ENCODE peak calls at places on chromosomes 6 and 20, in four cellular contexts. J, F, S and G are unnamed samples.

GRCh38 chr6:1079525-1079924 is 232.4 kb upstream of the FOXQ1 start:
- DNase-seq in J (peak), F (no peak), S (no peak), G (no peak)

GRCh38 chr6:118134257-118134656 is 227.2 kb downstream of the SLC35F1 start:
- DNase-seq in J (peak), F (no peak), S (no peak), G (no peak)

GRCh38 chr6:27893836-27894807 is 18.1 kb downstream of the OR2B2 start:
- DNase-seq in J (peak), F (peak), S (peak), G (peak)

GRCh38 chr6:159590794-159591193 is 102.2 kb downstream of the SOD2 start:
- DNase-seq in J (no peak), F (no peak), S (no peak), G (no peak)

GRCh38 chr20:58835231-58835630 is 15.5 kb downstream of the GNAS-AS1 start:
- DNase-seq in J (no peak), F (no peak), S (no peak), G (no peak)

GRCh38 chr6:134741193-134741521 is 208.7 kb downstream of the ALDH8A1 start:
- DNase-seq in J (no peak), F (no peak), S (no peak), G (no peak)

GRCh38 chr6:129667621-129668020 is 42.4 kb downstream of the ARHGAP18 start:
- DNase-seq in J (peak), F (no peak), S (no peak), G (no peak)

GRCh38 chr6:112036088-112036637 is 17.7 kb upstream of the CCN6 start:
- DNase-seq in J (no peak), F (no peak), S (no peak), G (no peak)

GRCh38 chr20:22342410-22342809 is 242.0 kb downstream of the FOXA2 start:
- DNase-seq in J (no peak), F (no peak), S (no peak), G (no peak)

GRCh38 chr6:15524736-15525401 is 138.0 kb downstream of the DTNBP1 start:
- DNase-seq in J (no peak), F (no peak), S (no peak), G (no peak)

GRCh38 chr6:117629119-117629518 is 26.8 kb upstream of the GOPC start:
- DNase-seq in J (no peak), F (no peak), S (no peak), G (no peak)

GRCh38 chr6:55617272-55617671 is 38.3 kb upstream of the HMGCLL1 start:
- DNase-seq in J (peak), F (no peak), S (no peak), G (peak)

GRCh38 chr6:84568971-84569370 is 195.4 kb downstream of the TBX18 start:
- DNase-seq in J (peak), F (no peak), S (no peak), G (no peak)

GRCh38 chr6:33192105-33192646 is at the start of gene COL11A2:
- DNase-seq in J (no peak), F (no peak), S (no peak), G (no peak)

GRCh38 chr6:23522751-23523527 is 603.1 kb upstream of the NRSN1 start:
- DNase-seq in J (no peak), F (no peak), S (no peak), G (no peak)
- H3K4me3 ChIP-seq in J (no peak), F (no peak), S (no peak), G (no peak)

DNA sequence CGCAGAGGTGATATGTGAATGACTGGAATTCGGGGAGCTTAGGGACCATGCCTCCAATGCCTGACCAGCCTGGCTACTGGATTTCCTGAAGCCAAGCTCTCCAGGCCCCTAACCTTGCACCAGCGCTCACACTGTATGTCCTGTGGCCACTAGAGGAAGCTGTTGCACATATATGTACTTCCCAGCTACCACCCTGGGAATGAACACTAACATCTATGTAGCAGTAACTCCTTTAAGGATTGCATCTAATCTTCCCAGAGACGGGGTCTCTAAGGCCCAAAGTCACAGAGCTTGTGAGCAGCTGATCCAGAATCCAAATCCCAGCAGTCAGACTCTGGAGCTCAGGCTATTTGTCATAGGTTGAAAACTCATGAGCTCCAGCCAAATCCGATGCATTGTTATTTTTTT is 20.4 kb upstream of the BPIFB1 start:
- DNase-seq in J (peak), F (no peak), S (peak), G (peak)
- TF ChIP-seq CTCF in J (peak), F (peak), S (peak), G (peak)

GRCh38 chr20:15031546-15032351 is 694.3 kb upstream of the FLRT3 start:
- DNase-seq in J (no peak), F (no peak), S (no peak), G (no peak)
- H3K4me3 ChIP-seq in J (no peak), F (no peak), S (no peak), G (no peak)

GRCh38 chr20:8305449-8305978 is 173.4 kb downstream of the PLCB1 start:
- DNase-seq in J (peak), F (peak), S (peak), G (peak)
- TF ChIP-seq CTCF in J (peak), F (peak), S (peak), G (peak)

GRCh38 chr20:37346232-37346525 is 239 bp downstream of the SRC start:
- DNase-seq in J (no peak), F (no peak), S (no peak), G (no peak)
- H3K4me3 ChIP-seq in J (peak), F (peak), S (peak), G (peak)

GRCh38 chr6:51250317-51250716 is 431.6 kb downstream of the TFAP2B start:
- DNase-seq in J (no peak), F (no peak), S (no peak), G (no peak)

DNA sequence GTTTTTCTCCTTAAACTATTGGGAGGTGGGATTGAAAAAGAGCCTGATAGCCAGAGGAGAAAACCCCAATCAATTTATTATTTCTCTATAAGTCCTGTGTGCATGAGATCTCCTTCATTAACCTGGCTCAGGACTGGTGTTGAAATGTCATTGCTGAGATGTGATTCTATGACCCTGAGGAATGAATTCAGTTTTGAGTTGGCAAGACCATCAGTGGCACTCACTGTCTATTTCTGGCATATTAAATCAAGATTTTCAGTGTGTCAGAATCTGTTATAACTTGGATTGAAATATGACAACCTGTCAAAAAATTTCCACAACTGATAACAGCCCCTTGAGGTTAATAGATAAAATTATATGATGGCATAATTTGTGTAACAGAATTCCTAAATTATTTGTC is 431.1 kb downstream of the TFAP2B start:
- DNase-seq in J (no peak), F (no peak), S (no peak), G (no peak)
- TF ChIP-seq CTCF in J (no peak), F (no peak), S (no peak), G (no peak)

GRCh38 chr20:9514461-9515210 is at the start of gene LAMP5:
- DNase-seq in J (peak), F (peak), S (no peak), G (no peak)
- H3K4me3 ChIP-seq in J (peak), F (peak), S (peak), G (no peak)

GRCh38 chr6:17281497-17282481 is 628 bp downstream of the RBM24 start:
- DNase-seq in J (peak), F (no peak), S (peak), G (no peak)
- TF ChIP-seq CTCF in J (no peak), F (no peak), S (no peak), G (no peak)

DNA sequence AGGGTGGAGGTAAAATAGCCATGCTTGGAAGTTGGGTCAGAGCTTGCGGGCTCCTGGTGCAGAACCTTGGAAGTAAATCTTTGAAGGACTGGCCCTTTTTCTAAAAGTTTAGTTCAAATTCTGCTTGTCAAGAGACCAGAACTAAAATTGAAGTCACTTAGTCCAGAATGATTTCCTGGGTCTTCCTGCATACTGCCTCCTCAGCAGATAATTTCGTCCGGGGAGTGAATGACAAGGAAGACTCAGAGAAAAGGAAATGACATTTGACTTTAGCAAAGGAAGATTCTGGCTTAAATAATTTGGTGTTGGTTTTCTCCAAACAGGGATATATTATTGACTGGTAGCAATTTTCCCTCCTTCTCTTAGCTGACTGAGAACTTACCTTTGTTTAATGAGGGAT is 1.2 kb downstream of the TM9SF4 start:
- DNase-seq in J (no peak), F (no peak), S (no peak), G (no peak)
- H3K4me3 ChIP-seq in J (peak), F (peak), S (peak), G (peak)